ENCODE peak calls at places on chromosomes 5 and 9, in ten cellular contexts. Z, X, O, N, P, G, Y, W, S and B are unnamed samples.
A peak's percentile ranks its signal among the peaks of the same experiment; 100 is the strongest.

GRCh38 chr9:138103824-138104206 is 226.2 kb downstream of the CACNA1B start:
- DNase-seq in P (peak; percentile 60), O (no peak), G (no peak), Y (no peak), W (peak; percentile 35), Z (no peak), X (no peak), N (no peak), S (no peak), B (peak; percentile 85)

GRCh38 chr9:109968702-109969450 is 188.9 kb downstream of the PALM2AKAP2 start:
- DNase-seq in O (no peak), S (no peak), W (peak; percentile 74), G (no peak), Z (no peak), Y (no peak), N (peak; percentile 49), P (no peak), X (peak; percentile 37), B (no peak)

GRCh38 chr9:127004946-127005769 is 90.6 kb downstream of the RALGPS1 start:
- DNase-seq in G (no peak), S (peak; percentile 51), P (no peak), Y (no peak), N (no peak), O (peak; percentile 46), X (no peak), W (no peak), Z (peak; percentile 59), B (no peak)

GRCh38 chr5:152046361-152046760 is 121.7 kb upstream of the GLRA1 start:
- DNase-seq in O (no peak), N (no peak), G (no peak), S (no peak), Z (no peak), P (no peak), Y (no peak), X (no peak), W (no peak), B (no peak)

GRCh38 chr9:2599896-2600295 is 21.7 kb upstream of the VLDLR start:
- DNase-seq in N (no peak), X (no peak), Y (no peak), Z (no peak), W (no peak), P (no peak), S (no peak), O (no peak), G (no peak), B (no peak)

GRCh38 chr5:72888595-72888994 is 67.2 kb upstream of the FCHO2 start:
- DNase-seq in W (no peak), N (no peak), Y (no peak), X (no peak), O (no peak), Z (no peak), G (no peak), S (no peak), P (no peak), B (no peak)

GRCh38 chr5:78647838-78648358 is 674 bp downstream of the LHFPL2 start:
- DNase-seq in P (peak; percentile 83), Y (peak; percentile 81), W (peak; percentile 84), G (no peak), O (no peak), Z (peak; percentile 32), X (peak; percentile 64), S (no peak), N (peak; percentile 47), B (no peak)

GRCh38 chr5:105952875-105953274 is 1717.9 kb downstream of the EFNA5 start:
- DNase-seq in G (no peak), X (no peak), P (no peak), S (no peak), O (peak; percentile 18), W (no peak), Y (no peak), N (no peak), Z (peak; percentile 35), B (no peak)

GRCh38 chr5:169547508-169547907 is 36.1 kb upstream of the SPDL1 start:
- DNase-seq in P (no peak), O (no peak), N (no peak), Z (peak; percentile 12), W (no peak), X (no peak), Y (no peak), G (peak; percentile 17), S (no peak), B (no peak)

GRCh38 chr9:99606955-99607354 is 214.7 kb upstream of the NR4A3 start:
- DNase-seq in X (no peak), G (no peak), N (no peak), Y (no peak), S (no peak), W (no peak), Z (no peak), O (no peak), P (no peak), B (no peak)

GRCh38 chr5:154677921-154678320 is 77.3 kb upstream of the LARP1 start:
- DNase-seq in N (no peak), W (no peak), S (no peak), P (no peak), Y (no peak), G (no peak), X (no peak), Z (peak; percentile 74), O (no peak), B (no peak)

GRCh38 chr5:137580030-137580429 is 80.9 kb upstream of the SPOCK1 start:
- DNase-seq in S (no peak), Y (no peak), Z (no peak), P (no peak), G (no peak), N (no peak), X (no peak), O (no peak), W (peak; percentile 51), B (no peak)

GRCh38 chr5:180813418-180813817 is 10.8 kb upstream of the MGAT1 start:
- DNase-seq in W (peak; percentile 46), Y (peak; percentile 16), P (peak; percentile 42), G (no peak), S (no peak), X (no peak), O (no peak), Z (no peak), N (no peak), B (peak; percentile 25)
- TF ChIP-seq CTCF in W (peak; percentile 47), Y (no peak), P (no peak), G (no peak), S (no peak), X (no peak), O (no peak), Z (no peak), N (peak; percentile 19), B (no peak)

DNA sequence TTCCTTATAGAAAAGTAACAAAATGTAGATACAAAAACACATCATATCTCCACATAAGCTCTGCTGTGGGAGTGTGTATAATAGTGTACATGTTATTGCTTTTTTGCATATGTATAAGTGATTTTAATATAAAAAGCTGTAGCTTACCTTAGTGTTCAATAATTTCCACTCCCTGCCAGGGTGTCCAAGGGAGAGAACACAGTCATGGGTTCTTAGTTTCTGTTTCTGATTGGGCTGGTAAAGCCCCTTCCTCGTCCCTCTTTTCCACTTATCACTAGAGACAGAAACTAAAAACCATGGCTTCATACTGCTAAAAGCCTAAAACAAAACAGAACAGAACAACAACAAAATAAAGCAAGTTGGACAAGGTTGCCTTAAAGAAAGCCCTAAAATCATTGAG is 74.4 kb upstream of the S1PR3 start:
- DNase-seq in Y (no peak), S (no peak), X (no peak), N (no peak), P (no peak), O (no peak), W (no peak), G (no peak), Z (no peak), B (no peak)
- TF ChIP-seq CTCF in Y (no peak), S (no peak), X (no peak), N (no peak), P (no peak), O (no peak), W (no peak), G (no peak), Z (no peak), B (no peak)

DNA sequence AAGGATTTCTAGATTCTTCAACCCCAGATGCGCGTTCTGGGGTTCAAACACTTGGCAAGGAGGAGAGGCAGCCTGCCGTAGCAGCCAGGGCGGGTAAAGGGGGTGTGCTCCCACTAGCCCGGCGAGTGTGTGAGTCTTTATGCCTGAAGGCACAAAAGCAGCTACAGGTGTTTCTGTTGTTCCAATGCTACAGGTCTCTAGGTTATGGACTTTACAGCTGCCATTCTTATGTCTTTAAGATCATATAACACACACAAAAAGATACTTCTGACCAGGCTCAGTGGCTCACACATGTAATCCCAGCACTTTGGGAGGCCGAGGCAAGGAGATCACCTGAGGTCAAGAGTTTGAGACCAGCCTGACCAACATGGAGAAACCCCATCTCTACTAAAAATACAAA is 133.6 kb upstream of the RETREG1 start:
- DNase-seq in G (no peak), X (no peak), Y (no peak), W (no peak), N (no peak), O (no peak), Z (no peak), S (no peak), P (no peak), B (no peak)
- TF ChIP-seq CTCF in G (no peak), X (no peak), Y (no peak), W (no peak), N (no peak), O (no peak), Z (no peak), S (no peak), P (no peak), B (no peak)

GRCh38 chr9:35599763-35600604 is 5.1 kb upstream of the TESK1 start:
- DNase-seq in O (no peak), G (no peak), W (peak; percentile 62), Y (no peak), S (no peak), P (no peak), N (peak; percentile 65), Z (no peak), X (no peak), B (no peak)
- TF ChIP-seq CTCF in O (no peak), G (peak; percentile 16), W (peak; percentile 44), Y (no peak), S (no peak), P (no peak), N (peak; percentile 24), Z (peak; percentile 1), X (no peak), B (peak; percentile 32)

GRCh38 chr9:71721786-71722295 is 46.5 kb downstream of the CEMIP2 start:
- DNase-seq in Y (no peak), P (no peak), X (no peak), G (no peak), W (no peak), O (no peak), N (no peak), S (no peak), Z (no peak), B (no peak)

GRCh38 chr9:71729816-71730526 is 38.3 kb downstream of the CEMIP2 start:
- DNase-seq in G (no peak), X (no peak), O (no peak), W (no peak), S (no peak), P (no peak), Z (peak; percentile 37), Y (no peak), N (no peak), B (no peak)

GRCh38 chr9:71726723-71727122 is 41.6 kb downstream of the CEMIP2 start:
- DNase-seq in O (no peak), S (no peak), Y (no peak), P (no peak), X (no peak), N (no peak), G (no peak), W (no peak), Z (no peak), B (no peak)

GRCh38 chr9:71725590-71726338 is 42.5 kb downstream of the CEMIP2 start:
- DNase-seq in S (no peak), X (no peak), Y (no peak), W (no peak), P (no peak), Z (peak; percentile 99), G (peak; percentile 91), O (no peak), N (no peak), B (no peak)
- TF ChIP-seq CTCF in S (no peak), X (no peak), Y (no peak), W (no peak), P (no peak), Z (no peak), G (no peak), O (no peak), N (no peak), B (no peak)